ENCODE peak calls at places on chromosomes 12 and 14, in six cellular contexts. O is A549, N is adrenal gland, E is body of pancreas, V is stomach, C is K562. Q is an unnamed sample.

GRCh38 chr14:33848706-33849454 is 102.0 kb downstream of the EGLN3 start:
- DNase-seq in O (peak; percentile 51), N (peak; percentile 66), E (peak; percentile 72), V (peak; percentile 78), C (peak; percentile 30), Q (no peak)

GRCh38 chr14:99503848-99504453 is 22.7 kb downstream of the CCNK start:
- DNase-seq in O (no peak), N (no peak), E (no peak), V (no peak), C (no peak), Q (no peak)

GRCh38 chr12:119020377-119021360 is 39.3 kb downstream of the SRRM4 start:
- DNase-seq in O (peak; percentile 6), N (peak; percentile 48), E (peak; percentile 63), V (peak; percentile 46), C (peak; percentile 81), Q (no peak)

GRCh38 chr12:4918950-4919660 is 9.4 kb downstream of the KCNA1 start:
- DNase-seq in O (no peak), N (no peak), E (no peak), V (no peak), C (no peak), Q (no peak)

GRCh38 chr14:49173765-49174373 is 412.3 kb downstream of the RPS29 start:
- DNase-seq in O (peak; percentile 33), N (peak; percentile 89), E (peak; percentile 59), V (peak; percentile 61), C (peak; percentile 18), Q (no peak)

GRCh38 chr12:114821571-114821970 is 137.6 kb upstream of the TBX3 start:
- DNase-seq in O (no peak), N (no peak), E (no peak), V (no peak), C (no peak), Q (no peak)

GRCh38 chr12:106248177-106248848 is 493 bp upstream of the CKAP4 start:
- DNase-seq in O (peak; percentile 67), N (peak; percentile 75), E (peak; percentile 64), V (peak; percentile 62), C (no peak), Q (no peak)

GRCh38 chr12:3614806-3615466 is 123.9 kb downstream of the PRMT8 start:
- DNase-seq in O (no peak), N (no peak), E (no peak), V (no peak), C (no peak), Q (no peak)

GRCh38 chr12:93571854-93572711 is at the start of gene SOCS2:
- DNase-seq in O (peak; percentile 35), N (peak; percentile 60), E (peak; percentile 34), V (peak; percentile 31), C (peak; percentile 60), Q (no peak)

GRCh38 chr12:11658796-11659195 is 9.3 kb downstream of the ETV6 start:
- DNase-seq in O (no peak), N (no peak), E (no peak), V (no peak), C (no peak), Q (no peak)

GRCh38 chr12:80979821-80980220 is 42.1 kb upstream of the LIN7A start:
- DNase-seq in O (no peak), N (no peak), E (no peak), V (no peak), C (no peak), Q (no peak)

GRCh38 chr14:76022991-76023390 is 37.4 kb downstream of the IFT43 start:
- DNase-seq in O (no peak), N (no peak), E (no peak), V (no peak), C (no peak), Q (no peak)

GRCh38 chr12:22321620-22322019 is 12.9 kb downstream of the ST8SIA1 start:
- DNase-seq in O (no peak), N (no peak), E (no peak), V (no peak), C (no peak), Q (no peak)

GRCh38 chr12:84638811-84639368 is 273.7 kb downstream of the SLC6A15 start:
- DNase-seq in O (no peak), N (no peak), E (no peak), V (no peak), C (no peak), Q (no peak)

GRCh38 chr12:52007158-52007921 is 594 bp downstream of the TAMALIN start:
- DNase-seq in O (no peak), N (no peak), E (no peak), V (peak; percentile 32), C (no peak), Q (no peak)

GRCh38 chr14:69682607-69683263 is 71.3 kb downstream of the SUSD6 start:
- DNase-seq in O (no peak), N (peak; percentile 44), E (no peak), V (no peak), C (no peak), Q (no peak)

GRCh38 chr12:88876867-88877266 is 296.6 kb upstream of the KITLG start:
- DNase-seq in O (no peak), N (no peak), E (no peak), V (no peak), C (no peak), Q (no peak)

GRCh38 chr12:3225154-3225795 is 148.1 kb downstream of the TSPAN9 start:
- DNase-seq in O (no peak), N (no peak), E (no peak), V (no peak), C (no peak), Q (no peak)

GRCh38 chr14:65098586-65098985 is 3.7 kb downstream of the MAX start:
- DNase-seq in O (no peak), N (no peak), E (no peak), V (no peak), C (no peak), Q (no peak)

GRCh38 chr14:99420711-99421110 is 59.9 kb downstream of the SETD3 start:
- DNase-seq in O (no peak), N (no peak), E (no peak), V (peak; percentile 36), C (peak; percentile 9), Q (no peak)

GRCh38 chr12:51549637-51550036 is 41.4 kb upstream of the SCN8A start:
- DNase-seq in O (no peak), N (no peak), E (no peak), V (no peak), C (no peak), Q (no peak)

GRCh38 chr12:105092336-105092735 is 8.1 kb upstream of the ALDH1L2 start:
- DNase-seq in O (no peak), N (no peak), E (peak; percentile 53), V (no peak), C (no peak), Q (no peak)

GRCh38 chr12:4648099-4648498 is 752 bp downstream of the AKAP3 start:
- DNase-seq in O (no peak), N (no peak), E (no peak), V (no peak), C (no peak), Q (no peak)

GRCh38 chr14:22836301-22837058 is at the start of gene MMP14:
- DNase-seq in O (no peak), N (peak; percentile 72), E (peak; percentile 71), V (peak; percentile 69), C (no peak), Q (peak; percentile 74)

GRCh38 chr12:913919-914718 is 35.4 kb downstream of the RAD52 start:
- DNase-seq in O (no peak), N (no peak), E (no peak), V (no peak), C (no peak), Q (no peak)

GRCh38 chr14:32077081-32078029 is at the start of gene ARHGAP5:
- DNase-seq in O (no peak), N (peak; percentile 53), E (no peak), V (peak; percentile 27), C (no peak), Q (peak; percentile 38)

GRCh38 chr12:63821781-63822251 is 22.7 kb upstream of the SRGAP1 start:
- DNase-seq in O (no peak), N (peak; percentile 31), E (no peak), V (no peak), C (no peak), Q (no peak)

GRCh38 chr14:53613404-53614253 is 343.0 kb downstream of the BMP4 start:
- DNase-seq in O (peak; percentile 89), N (no peak), E (peak; percentile 54), V (no peak), C (no peak), Q (no peak)
- H3K4me3 ChIP-seq in O (peak overlapping the region; percentile 28), N (no peak overlapping the region), E (no peak overlapping the region), V (no peak overlapping the region), C (no peak overlapping the region), Q (no peak overlapping the region)

GRCh38 chr12:48817957-48818830 is at the start of gene CACNB3:
- DNase-seq in O (peak; percentile 70), N (peak; percentile 66), E (peak; percentile 55), V (peak; percentile 74), C (peak; percentile 86), Q (peak; percentile 30)
- TF ChIP-seq POLR2A in O (peak; percentile 44), N (no peak), E (peak; percentile 20), V (no peak), C (no peak), Q (no peak)

GRCh38 chr14:77376380-77376770 is 519 bp downstream of the TMED8 start:
- DNase-seq in O (peak; percentile 29), N (peak; percentile 33), E (peak; percentile 26), V (peak; percentile 25), C (peak; percentile 38), Q (no peak)

GRCh38 chr14:77376771-77377501 is at the start of the genes SAMD15 and TMED8:
- DNase-seq in O (peak; percentile 84), N (peak; percentile 83), E (peak; percentile 78), V (peak; percentile 82), C (peak; percentile 73), Q (peak; percentile 43)

GRCh38 chr14:77375973-77376372 is 921 bp downstream of the TMED8 start:
- DNase-seq in O (no peak), N (no peak), E (no peak), V (no peak), C (no peak), Q (no peak)

GRCh38 chr14:77375164-77375950 is 1.5 kb downstream of the TMED8 start:
- DNase-seq in O (no peak), N (no peak), E (no peak), V (no peak), C (no peak), Q (no peak)

GRCh38 chr14:77377502-77377844 is 294 bp downstream of the SAMD15 start:
- DNase-seq in O (no peak), N (no peak), E (no peak), V (no peak), C (no peak), Q (no peak)
- H3K27ac ChIP-seq in O (peak overlapping the region; percentile 92), N (no peak overlapping the region), E (no peak overlapping the region), V (peak overlapping the region; percentile 80), C (no peak overlapping the region), Q (no peak overlapping the region)

GRCh38 chr12:124420041-124420765 is 125.3 kb downstream of the RFLNA start:
- DNase-seq in O (no peak), N (no peak), E (no peak), V (no peak), C (no peak), Q (no peak)

GRCh38 chr12:124420972-124421674 is 126.2 kb downstream of the RFLNA start:
- DNase-seq in O (no peak), N (no peak), E (no peak), V (no peak), C (no peak), Q (no peak)

GRCh38 chr12:124423683-124424515 is 129.0 kb downstream of the RFLNA start:
- DNase-seq in O (no peak), N (no peak), E (no peak), V (no peak), C (peak; percentile 33), Q (no peak)

GRCh38 chr12:124422570-124423523 is 128.0 kb downstream of the RFLNA start:
- DNase-seq in O (peak; percentile 98), N (peak; percentile 95), E (peak; percentile 78), V (peak; percentile 92), C (peak; percentile 96), Q (peak; percentile 74)

GRCh38 chr12:124422142-124422569 is 127.3 kb downstream of the RFLNA start:
- DNase-seq in O (peak; percentile 78), N (no peak), E (peak; percentile 52), V (peak; percentile 77), C (peak; percentile 82), Q (no peak)
- H3K4me3 ChIP-seq in O (peak overlapping the region; percentile 46), N (no peak overlapping the region), E (no peak overlapping the region), V (peak overlapping the region; percentile 34), C (no peak overlapping the region), Q (peak overlapping the region; percentile 29)